ENCODE peak calls at places on chromosomes 16 and 17, in eight cellular contexts. U is CD4-positive, alpha-beta memory T cell; A is fibroblast of pulmonary artery; S is IMR-90; C is uterus; K is fibroblast of the aortic adventitia; O is heart left ventricle; V is retinal pigment epithelial cell. G is an unnamed sample.

GRCh38 chr17:35947156-35947585 is 3.7 kb upstream of the LYZL6 start:
- DNase-seq in S (peak), A (peak), C (peak), V (no peak), K (peak), O (peak), U (peak), G (peak)

GRCh38 chr16:30369091-30369937 is 980 bp downstream of the TBC1D10B start:
- DNase-seq in U (peak), S (no peak), O (no peak), C (no peak), V (no peak), K (no peak), A (no peak), G (peak)

GRCh38 chr16:66395806-66396555 is 29.5 kb downstream of the CDH5 start:
- DNase-seq in V (no peak), K (no peak), U (no peak), O (no peak), C (no peak), S (no peak), A (no peak), G (no peak)

GRCh38 chr17:75318615-75319222 is 29.5 kb upstream of the SLC25A19 start:
- DNase-seq in O (no peak), U (no peak), V (no peak), C (no peak), K (no peak), A (no peak), S (no peak), G (no peak)

GRCh38 chr16:19488213-19488640 is 33.7 kb downstream of the GDE1 start:
- DNase-seq in O (no peak), U (no peak), K (no peak), C (no peak), V (no peak), S (no peak), A (no peak), G (no peak)

GRCh38 chr16:30358990-30359870 is 4.1 kb upstream of the CD2BP2 start:
- DNase-seq in C (no peak), V (no peak), O (no peak), A (no peak), S (no peak), U (no peak), K (no peak), G (no peak)

GRCh38 chr16:17476414-17477259 is 5.9 kb upstream of the XYLT1 start:
- DNase-seq in A (peak), C (no peak), O (no peak), V (no peak), K (peak), S (peak), U (peak), G (peak)

GRCh38 chr16:46885960-46886763 is 2.0 kb downstream of the GPT2 start:
- DNase-seq in O (no peak), K (no peak), C (no peak), S (peak), U (no peak), A (peak), V (peak), G (peak)

GRCh38 chr16:66344533-66345145 is 21.9 kb upstream of the CDH5 start:
- DNase-seq in A (peak), C (no peak), S (peak), U (peak), V (no peak), O (no peak), K (peak), G (peak)

GRCh38 chr17:66522591-66523272 is 220.3 kb downstream of the PRKCA start:
- DNase-seq in C (peak), A (no peak), O (no peak), K (no peak), U (no peak), V (no peak), S (peak), G (peak)

GRCh38 chr16:3021449-3022207 is 1.5 kb downstream of the TNFRSF12A start:
- DNase-seq in A (peak), S (peak), V (peak), K (peak), C (peak), O (peak), U (peak), G (peak)

GRCh38 chr17:41801374-41802062 is 10.2 kb downstream of the P3H4 start:
- DNase-seq in O (peak), C (peak), A (peak), S (peak), K (peak), V (no peak), U (peak), G (peak)

GRCh38 chr17:46769531-46770438 is 48.7 kb downstream of the WNT3 start:
- DNase-seq in C (no peak), S (no peak), V (no peak), K (no peak), O (no peak), A (no peak), U (no peak), G (no peak)

GRCh38 chr16:72091217-72091616 is 2.2 kb downstream of the TXNL4B start:
- DNase-seq in C (no peak), V (no peak), O (no peak), S (no peak), U (no peak), K (no peak), A (no peak), G (no peak)

GRCh38 chr17:49425004-49425286 is 10.3 kb upstream of the PHB1 start:
- DNase-seq in K (no peak), O (no peak), S (no peak), V (no peak), A (no peak), U (no peak), C (no peak), G (no peak)

GRCh38 chr16:78441298-78441697 is 341.8 kb downstream of the WWOX start:
- DNase-seq in V (no peak), O (no peak), K (no peak), U (no peak), A (no peak), S (no peak), C (no peak), G (no peak)

GRCh38 chr17:75146597-75146996 is 7.7 kb downstream of the JPT1 start:
- DNase-seq in S (peak), A (peak), U (no peak), C (no peak), V (no peak), K (peak), O (no peak), G (peak)

GRCh38 chr17:73952136-73952497 is 251.4 kb upstream of the RPL38 start:
- DNase-seq in O (no peak), U (no peak), S (no peak), A (no peak), C (no peak), K (no peak), V (no peak), G (no peak)

GRCh38 chr17:82619641-82620040 is 28.6 kb downstream of the WDR45B start:
- DNase-seq in V (no peak), C (no peak), U (no peak), O (no peak), A (no peak), K (no peak), S (no peak), G (no peak)

GRCh38 chr17:8123695-8124349 is at the start of gene HES7:
- DNase-seq in O (no peak), U (no peak), A (no peak), K (no peak), S (peak), C (no peak), V (no peak), G (peak)

GRCh38 chr16:73572135-73572534 is 524.2 kb upstream of the ZFHX3 start:
- DNase-seq in C (no peak), U (no peak), O (peak), V (no peak), A (peak), K (no peak), S (no peak), G (no peak)

GRCh38 chr16:84357191-84357651 is 11.1 kb upstream of the ATP2C2 start:
- DNase-seq in S (peak), O (no peak), V (no peak), C (no peak), A (no peak), U (no peak), K (no peak), G (peak)

GRCh38 chr17:8859029-8859803 is 8.3 kb downstream of the PIK3R6 start:
- DNase-seq in C (no peak), V (no peak), K (no peak), A (no peak), U (no peak), O (no peak), S (peak), G (peak)

GRCh38 chr17:63435681-63436522 is 10.2 kb downstream of the CYB561 start:
- DNase-seq in S (no peak), V (no peak), K (no peak), U (no peak), O (no peak), C (no peak), A (no peak), G (no peak)

GRCh38 chr16:58084635-58085034 is 44.5 kb downstream of the CFAP20 start:
- DNase-seq in K (no peak), S (no peak), C (no peak), O (no peak), A (no peak), V (no peak), U (no peak), G (no peak)

GRCh38 chr17:32954477-32954876 is 26.5 kb downstream of the TMEM98 start:
- DNase-seq in O (no peak), C (no peak), A (no peak), S (no peak), V (no peak), K (no peak), U (no peak), G (no peak)

GRCh38 chr16:8852534-8852933 is 16.3 kb downstream of the CARHSP1 start:
- DNase-seq in A (no peak), O (no peak), U (no peak), S (no peak), K (no peak), C (no peak), V (no peak), G (peak)

GRCh38 chr16:70391881-70392481 is 45.3 kb downstream of the DDX19A start:
- DNase-seq in S (peak), O (no peak), K (peak), V (no peak), U (no peak), C (peak), A (peak), G (peak)

GRCh38 chr17:31272236-31272635 is 24.8 kb downstream of the OMG start:
- DNase-seq in U (no peak), K (no peak), V (no peak), S (no peak), A (no peak), O (no peak), C (no peak), G (no peak)

GRCh38 chr17:69801368-69801767 is 273.7 kb upstream of the KCNJ16 start:
- DNase-seq in S (no peak), U (no peak), K (no peak), A (no peak), O (no peak), C (no peak), V (no peak), G (no peak)
- H3K4me3 ChIP-seq in S (no peak), U (no peak), K (no peak), A (no peak), O (no peak), C (no peak), V (no peak), G (no peak)

GRCh38 chr17:76476736-76477135 is 9.3 kb downstream of the AANAT start:
- DNase-seq in V (no peak), U (no peak), O (no peak), A (no peak), C (no peak), K (no peak), S (no peak), G (no peak)

GRCh38 chr17:76473541-76473985 is 6.2 kb downstream of the AANAT start:
- DNase-seq in O (no peak), V (no peak), S (no peak), C (no peak), A (no peak), K (no peak), U (no peak), G (no peak)

GRCh38 chr17:76475302-76475701 is 7.9 kb downstream of the AANAT start:
- DNase-seq in C (no peak), A (no peak), U (no peak), K (no peak), O (no peak), V (no peak), S (no peak), G (no peak)

GRCh38 chr17:76474238-76474637 is 6.8 kb downstream of the AANAT start:
- DNase-seq in V (no peak), S (no peak), O (no peak), K (no peak), C (no peak), U (no peak), A (no peak), G (no peak)

GRCh38 chr17:76474894-76475293 is 7.5 kb downstream of the AANAT start:
- DNase-seq in V (no peak), S (no peak), C (no peak), O (no peak), A (no peak), U (no peak), K (no peak), G (no peak)
- H3K4me3 ChIP-seq in V (no peak), S (no peak), C (no peak), O (no peak), A (no peak), U (no peak), K (no peak), G (no peak)

GRCh38 chr17:72110953-72111339 is 9.9 kb upstream of the SOX9 start:
- DNase-seq in V (no peak), A (no peak), U (no peak), S (no peak), K (no peak), O (no peak), C (no peak), G (no peak)
- H3K4me3 ChIP-seq in V (no peak), A (no peak), U (no peak), S (no peak), K (no peak), O (peak), C (no peak), G (no peak)

GRCh38 chr16:31876955-31877828 is 3.6 kb downstream of the ZNF267 start:
- DNase-seq in V (no peak), U (peak), S (peak), A (peak), O (no peak), K (peak), C (no peak), G (peak)

GRCh38 chr16:31877876-31878642 is 4.5 kb downstream of the ZNF267 start:
- DNase-seq in O (no peak), S (no peak), V (no peak), K (no peak), U (no peak), A (no peak), C (no peak), G (no peak)

GRCh38 chr16:31880322-31880979 is 6.8 kb downstream of the ZNF267 start:
- DNase-seq in U (no peak), O (no peak), A (peak), K (peak), S (peak), V (no peak), C (no peak), G (peak)

GRCh38 chr16:31875112-31875803 is 1.7 kb downstream of the ZNF267 start:
- DNase-seq in S (peak), V (no peak), U (no peak), A (peak), K (peak), O (no peak), C (no peak), G (peak)

GRCh38 chr16:31879937-31880321 is 6.3 kb downstream of the ZNF267 start:
- DNase-seq in U (no peak), S (no peak), O (no peak), V (no peak), C (no peak), K (no peak), A (no peak), G (no peak)
- H3K4me3 ChIP-seq in U (no peak), S (no peak), O (no peak), V (no peak), C (no peak), K (no peak), A (no peak), G (no peak)

GRCh38 chr17:80662557-80662956 is 117.9 kb downstream of the RPTOR start:
- DNase-seq in K (no peak), V (no peak), S (no peak), A (no peak), C (no peak), U (no peak), O (no peak), G (no peak)
- H3K4me3 ChIP-seq in K (no peak), V (no peak), S (no peak), A (no peak), C (no peak), U (no peak), O (no peak), G (no peak)

G was measured in cardiac fibroblast.